ENCODE peak calls at places on chromosomes 16 and 17, in ten cellular contexts. S is thoracic aorta; P is mesendoderm; C is Peyer's patch; M is CD4-positive, CD25-positive, alpha-beta regulatory T cell; Z is upper lobe of right lung; B is CD8-positive, alpha-beta T cell; V is IMR-90; E is OCI-LY7; D is CD8-positive, alpha-beta memory T cell. K is an unnamed sample.

GRCh38 chr16:3157229-3158013 is 22.6 kb downstream of the ZNF213 start:
- DNase-seq in C (peak; percentile 74), D (peak; percentile 88), Z (peak; percentile 80), P (peak; percentile 99), M (no peak), S (peak; percentile 41), B (peak; percentile 29), V (peak; percentile 98), E (peak; percentile 21), K (no peak)

GRCh38 chr17:50956750-50957523 is 90.8 kb upstream of the TOB1 start:
- DNase-seq in D (peak; percentile 77), M (peak; percentile 66), P (peak; percentile 74), S (no peak), B (peak; percentile 39), V (peak; percentile 54), Z (peak; percentile 77), C (peak; percentile 77), E (peak; percentile 73), K (no peak)

GRCh38 chr17:12422632-12423031 is 243.1 kb upstream of the MYOCD start:
- DNase-seq in S (no peak), B (no peak), M (no peak), P (no peak), V (no peak), Z (no peak), C (no peak), D (no peak), E (no peak), K (no peak)

GRCh38 chr16:14097182-14097951 is 26.2 kb downstream of the MRTFB start:
- DNase-seq in V (no peak), M (no peak), B (no peak), E (no peak), Z (no peak), C (no peak), P (no peak), S (no peak), D (no peak), K (no peak)

GRCh38 chr17:76575570-76575969 is 10.1 kb downstream of the ST6GALNAC2 start:
- DNase-seq in S (no peak), B (no peak), E (no peak), C (no peak), M (no peak), Z (no peak), P (no peak), V (no peak), D (no peak), K (no peak)

GRCh38 chr17:8832711-8833352 is 33.7 kb upstream of the MFSD6L start:
- DNase-seq in S (no peak), V (no peak), Z (no peak), M (no peak), E (peak; percentile 11), B (no peak), C (no peak), P (peak; percentile 76), D (no peak), K (no peak)

GRCh38 chr16:58422809-58423208 is 30.5 kb downstream of the GINS3 start:
- DNase-seq in C (no peak), E (no peak), S (no peak), B (no peak), Z (no peak), D (no peak), P (no peak), V (no peak), M (no peak), K (no peak)

GRCh38 chr16:89845417-89845816 is 17.1 kb downstream of the SPIRE2 start:
- DNase-seq in Z (no peak), V (no peak), S (no peak), E (peak; percentile 87), B (no peak), M (no peak), C (no peak), P (no peak), D (no peak), K (no peak)

GRCh38 chr17:42773290-42774035 is at the start of gene VPS25:
- DNase-seq in S (no peak), Z (peak; percentile 87), C (peak; percentile 78), P (peak; percentile 94), D (peak; percentile 84), E (peak; percentile 88), M (peak; percentile 75), V (peak; percentile 87), B (peak; percentile 39), K (no peak)

GRCh38 chr16:24499193-24499814 is 40.1 kb upstream of the RBBP6 start:
- DNase-seq in P (peak; percentile 75), D (no peak), Z (peak; percentile 36), S (no peak), M (no peak), C (no peak), B (no peak), E (peak; percentile 31), V (peak; percentile 11), K (no peak)

DNA sequence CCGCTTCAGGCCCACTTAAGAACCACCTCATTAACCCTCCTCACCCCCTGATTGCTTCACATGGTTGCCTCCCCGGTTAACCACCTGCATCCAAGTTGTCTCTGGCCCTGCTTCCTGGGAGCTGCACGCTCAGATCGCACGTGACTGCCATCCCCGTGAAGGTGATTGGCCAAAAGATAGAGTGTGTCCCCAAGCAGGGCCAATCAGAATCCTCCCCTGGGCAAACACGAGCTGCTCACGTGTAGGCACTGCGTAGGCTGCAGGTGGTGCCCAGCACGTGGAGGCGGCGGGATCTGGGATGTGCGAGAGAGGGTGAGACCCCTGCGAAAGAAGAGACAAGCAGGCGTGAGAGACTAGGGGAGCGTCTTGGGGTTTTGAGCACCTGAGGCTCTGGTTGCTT is 111.8 kb upstream of the CRHR1 start:
- DNase-seq in E (no peak), M (no peak), C (no peak), S (no peak), B (no peak), V (no peak), P (no peak), Z (no peak), D (no peak), K (no peak)
- H3K4me1 ChIP-seq in E (no peaks in the 10 kb centered on the region), M (no peaks in the 10 kb centered on the region), C (no peaks in the 10 kb centered on the region), S (no peaks in the 10 kb centered on the region), B (no peaks in the 10 kb centered on the region), V (no peaks in the 10 kb centered on the region), P (no peaks in the 10 kb centered on the region), Z (no peaks in the 10 kb centered on the region), D (no peaks in the 10 kb centered on the region), K (no peaks in the 10 kb centered on the region)

DNA sequence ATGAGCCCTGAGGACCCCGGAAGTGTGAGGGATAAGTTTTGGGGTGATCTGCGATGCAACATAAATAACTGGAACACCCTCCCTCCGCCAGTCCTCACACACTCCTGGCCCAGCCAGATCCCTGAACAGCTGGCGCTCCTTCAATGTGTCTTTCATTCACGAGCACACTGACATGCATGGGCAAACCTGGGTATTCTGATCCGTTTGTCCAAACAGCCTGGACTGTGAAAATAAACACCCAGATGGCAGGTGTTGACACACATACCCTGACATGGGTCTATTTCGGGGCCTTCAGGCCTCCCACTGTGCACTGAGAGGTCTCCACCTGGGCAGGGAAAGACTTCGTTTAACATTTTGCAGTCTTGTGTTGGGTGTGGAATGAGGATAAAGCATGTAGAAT is 3.0 kb upstream of the CPNE2 start:
- DNase-seq in V (no peak), Z (no peak), D (no peak), E (peak; percentile 90), C (no peak), M (no peak), P (no peak), B (no peak), S (no peak), K (no peak)
- H3K4me3 ChIP-seq in V (no peak overlapping the region), Z (no peak overlapping the region), D (no peak overlapping the region), E (no peak overlapping the region), C (no peak overlapping the region), M (no peak overlapping the region), P (no peak overlapping the region), B (no peak overlapping the region), S (no peak overlapping the region), K (no peak overlapping the region)

DNA sequence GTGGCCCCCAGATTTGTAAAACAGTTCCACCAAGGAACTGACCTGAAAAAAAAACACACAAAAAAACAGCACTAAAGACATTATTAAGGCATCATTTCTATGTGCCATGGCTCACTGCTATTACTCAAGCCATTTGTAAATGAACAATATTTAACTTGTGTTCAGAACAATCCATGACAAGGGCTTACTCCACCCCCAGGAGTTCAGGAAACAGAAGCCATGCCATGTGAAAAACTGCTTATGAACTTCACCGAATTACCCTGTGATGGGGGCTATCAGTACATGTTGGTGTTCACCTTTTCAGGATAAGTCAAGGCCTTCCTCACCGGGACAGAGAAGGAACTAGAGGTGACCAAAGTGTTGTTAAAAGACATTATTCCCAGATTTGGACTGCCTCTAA is 19.2 kb downstream of the ACSM1 start:
- DNase-seq in B (no peak), E (no peak), V (no peak), P (no peak), S (no peak), D (no peak), Z (no peak), C (no peak), M (no peak), K (no peak)
- H3K27ac ChIP-seq in B (no peak overlapping the region), E (no peak overlapping the region), V (no peak overlapping the region), P (no peak overlapping the region), S (no peak overlapping the region), D (no peak overlapping the region), Z (no peak overlapping the region), C (no peak overlapping the region), M (no peak overlapping the region), K (no peak overlapping the region)

GRCh38 chr16:31135535-31136286 is at the start of gene PRSS8:
- DNase-seq in E (no peak), D (no peak), B (no peak), P (peak; percentile 64), V (no peak), C (peak; percentile 96), Z (peak; percentile 95), S (no peak), M (no peak), K (no peak)
- H3K4me1 ChIP-seq in E (no peaks in the 10 kb centered on the region), D (no peaks in the 10 kb centered on the region), B (no peaks in the 10 kb centered on the region), P (peaks cover 15% of the 10 kb centered on the region), V (peaks cover 14% of the 10 kb centered on the region), C (peaks cover under 1% of the 10 kb centered on the region), Z (peaks cover 16% of the 10 kb centered on the region), S (peaks cover 19% of the 10 kb centered on the region), M (no peaks in the 10 kb centered on the region), K (peaks cover 36% of the 10 kb centered on the region)

DNA sequence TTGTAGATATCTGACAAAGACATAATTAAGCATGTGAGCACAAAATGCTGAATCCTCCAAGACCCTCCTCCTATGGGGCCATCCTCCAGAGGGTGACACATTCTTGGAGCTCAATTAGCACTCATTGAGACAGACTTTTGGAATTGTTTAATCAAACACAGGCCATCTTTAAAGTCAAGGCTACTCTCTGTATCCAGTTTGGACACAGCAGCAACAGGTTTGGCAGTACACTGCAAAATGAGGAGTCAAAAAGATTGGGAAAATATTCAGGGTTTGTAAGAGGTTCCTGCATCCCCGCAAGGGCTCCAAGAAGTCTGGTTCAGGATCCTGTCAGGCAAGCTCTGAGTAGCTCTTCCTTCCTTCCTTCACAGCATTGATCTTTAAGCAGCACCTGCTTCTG is 1.3 kb downstream of the ITFG1 start:
- DNase-seq in D (no peak), E (no peak), C (no peak), S (no peak), Z (no peak), V (no peak), P (peak; percentile 40), M (no peak), B (no peak), K (no peak)
- H3K4me3 ChIP-seq in D (peak overlapping the region; percentile 84), E (peak overlapping the region; percentile 89), C (no peak overlapping the region), S (peak overlapping the region; percentile 77), Z (peak overlapping the region; percentile 97), V (peak overlapping the region; percentile 84), P (no peak overlapping the region), M (peak overlapping the region; percentile 94), B (no peak overlapping the region), K (peak overlapping the region; percentile 94)

GRCh38 chr17:38672788-38673713 is 1.7 kb downstream of the EPOP start:
- DNase-seq in P (peak; percentile 27), M (no peak), S (no peak), Z (no peak), D (no peak), B (no peak), V (no peak), C (no peak), E (no peak), K (no peak)
- H3K27ac ChIP-seq in P (no peak overlapping the region), M (no peak overlapping the region), S (no peak overlapping the region), Z (no peak overlapping the region), D (no peak overlapping the region), B (no peak overlapping the region), V (no peak overlapping the region), C (peak overlapping the region; percentile 65), E (no peak overlapping the region), K (no peak overlapping the region)